ENCODE peak calls at places on chromosomes 13 and 19, in six cellular contexts. One of them, this sample, is unnamed.

GRCh38 chr13:37515226-37515625 is 83.3 kb downstream of the POSTN start:
- DNase-seq in ovary: no peak
- DNase-seq in body of pancreas: no peak
- DNase-seq in stomach: no peak
- DNase-seq in uterus: no peak
- DNase-seq in IMR-90: no peak
- DNase-seq in this sample: no peak

GRCh38 chr13:68081051-68081450 is 850.9 kb upstream of the PCDH9 start:
- DNase-seq in stomach: no peak
- DNase-seq in IMR-90: no peak
- DNase-seq in ovary: no peak
- DNase-seq in body of pancreas: no peak
- DNase-seq in uterus: no peak
- DNase-seq in this sample: no peak

GRCh38 chr13:40187324-40187795 is 479.1 kb downstream of the FOXO1 start:
- DNase-seq in stomach: no peak
- DNase-seq in uterus: no peak
- DNase-seq in ovary: no peak
- DNase-seq in body of pancreas: no peak
- DNase-seq in IMR-90: no peak
- DNase-seq in this sample: no peak

GRCh38 chr13:32538234-32538620 is 368 bp downstream of the N4BP2L2 start:
- DNase-seq in stomach: peak
- DNase-seq in IMR-90: peak
- DNase-seq in body of pancreas: peak
- DNase-seq in uterus: no peak
- DNase-seq in ovary: no peak
- DNase-seq in this sample: peak

GRCh38 chr13:66714795-66715194 is 515.3 kb downstream of the PCDH9 start:
- DNase-seq in uterus: no peak
- DNase-seq in stomach: no peak
- DNase-seq in body of pancreas: no peak
- DNase-seq in ovary: no peak
- DNase-seq in IMR-90: no peak
- DNase-seq in this sample: no peak

GRCh38 chr19:15291666-15292065 is 40.7 kb downstream of the BRD4 start:
- DNase-seq in IMR-90: peak
- DNase-seq in stomach: no peak
- DNase-seq in uterus: no peak
- DNase-seq in ovary: no peak
- DNase-seq in body of pancreas: no peak
- DNase-seq in this sample: no peak

GRCh38 chr13:20691616-20692015 is 11.9 kb upstream of the IL17D start:
- DNase-seq in ovary: no peak
- DNase-seq in stomach: no peak
- DNase-seq in IMR-90: no peak
- DNase-seq in uterus: no peak
- DNase-seq in body of pancreas: no peak
- DNase-seq in this sample: no peak

GRCh38 chr19:7575426-7576040 is 20.1 kb upstream of the CAMSAP3 start:
- DNase-seq in stomach: no peak
- DNase-seq in ovary: no peak
- DNase-seq in IMR-90: no peak
- DNase-seq in body of pancreas: no peak
- DNase-seq in uterus: no peak
- DNase-seq in this sample: no peak

GRCh38 chr13:111298214-111298975 is 22.0 kb upstream of the TEX29 start:
- DNase-seq in stomach: no peak
- DNase-seq in uterus: no peak
- DNase-seq in IMR-90: no peak
- DNase-seq in body of pancreas: no peak
- DNase-seq in ovary: no peak
- DNase-seq in this sample: no peak

GRCh38 chr19:49869009-49869483 is 1.7 kb upstream of the PNKP start:
- DNase-seq in uterus: no peak
- DNase-seq in stomach: no peak
- DNase-seq in ovary: no peak
- DNase-seq in IMR-90: no peak
- DNase-seq in body of pancreas: no peak
- DNase-seq in this sample: no peak

GRCh38 chr13:34040863-34041262 is 222.9 kb downstream of the RFC3 start:
- DNase-seq in IMR-90: no peak
- DNase-seq in stomach: no peak
- DNase-seq in body of pancreas: no peak
- DNase-seq in uterus: no peak
- DNase-seq in ovary: no peak
- DNase-seq in this sample: no peak

GRCh38 chr13:91618315-91618714 is 219.9 kb downstream of the GPC5 start:
- DNase-seq in body of pancreas: no peak
- DNase-seq in uterus: no peak
- DNase-seq in ovary: no peak
- DNase-seq in stomach: no peak
- DNase-seq in IMR-90: no peak
- DNase-seq in this sample: no peak
- TF ChIP-seq POLR2A in body of pancreas: no peak
- TF ChIP-seq POLR2A in uterus: no peak
- TF ChIP-seq POLR2A in ovary: no peak
- TF ChIP-seq POLR2A in stomach: no peak
- TF ChIP-seq POLR2A in IMR-90: no peak
- TF ChIP-seq POLR2A in this sample: no peak

GRCh38 chr19:12779162-12779993 is 4.0 kb upstream of the HOOK2 start:
- DNase-seq in body of pancreas: peak
- DNase-seq in ovary: peak
- DNase-seq in uterus: peak
- DNase-seq in stomach: no peak
- DNase-seq in IMR-90: peak
- DNase-seq in this sample: peak
- TF ChIP-seq CTCF in body of pancreas: no peak
- TF ChIP-seq CTCF in ovary: no peak
- TF ChIP-seq CTCF in uterus: no peak
- TF ChIP-seq CTCF in stomach: no peak
- TF ChIP-seq CTCF in IMR-90: no peak
- TF ChIP-seq CTCF in this sample: no peak

DNA sequence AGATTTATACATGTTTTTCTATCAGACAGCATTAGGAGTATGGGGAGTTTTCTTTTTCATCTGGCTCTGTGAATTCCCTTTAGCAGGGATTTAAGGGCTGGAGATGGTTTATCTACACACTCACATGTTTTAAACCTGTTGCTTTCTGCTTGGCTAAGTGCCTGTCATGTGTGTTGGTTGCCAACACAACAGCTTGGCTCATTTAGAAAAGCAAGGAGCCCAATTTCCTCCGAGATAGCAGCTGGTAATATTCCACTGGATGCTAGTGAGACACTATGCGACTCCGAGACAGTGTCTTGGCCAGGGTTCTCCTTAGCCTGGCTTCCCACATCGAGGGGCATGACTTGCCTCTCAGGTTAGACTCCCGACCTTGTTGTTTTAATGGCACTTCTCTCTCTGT is 83.3 kb downstream of the KLF5 start:
- DNase-seq in uterus: no peak
- DNase-seq in IMR-90: no peak
- DNase-seq in stomach: peak
- DNase-seq in body of pancreas: peak
- DNase-seq in ovary: no peak
- DNase-seq in this sample: no peak
- TF ChIP-seq POLR2A in uterus: no peak
- TF ChIP-seq POLR2A in IMR-90: no peak
- TF ChIP-seq POLR2A in stomach: no peak
- TF ChIP-seq POLR2A in body of pancreas: no peak
- TF ChIP-seq POLR2A in ovary: no peak
- TF ChIP-seq POLR2A in this sample: no peak

DNA sequence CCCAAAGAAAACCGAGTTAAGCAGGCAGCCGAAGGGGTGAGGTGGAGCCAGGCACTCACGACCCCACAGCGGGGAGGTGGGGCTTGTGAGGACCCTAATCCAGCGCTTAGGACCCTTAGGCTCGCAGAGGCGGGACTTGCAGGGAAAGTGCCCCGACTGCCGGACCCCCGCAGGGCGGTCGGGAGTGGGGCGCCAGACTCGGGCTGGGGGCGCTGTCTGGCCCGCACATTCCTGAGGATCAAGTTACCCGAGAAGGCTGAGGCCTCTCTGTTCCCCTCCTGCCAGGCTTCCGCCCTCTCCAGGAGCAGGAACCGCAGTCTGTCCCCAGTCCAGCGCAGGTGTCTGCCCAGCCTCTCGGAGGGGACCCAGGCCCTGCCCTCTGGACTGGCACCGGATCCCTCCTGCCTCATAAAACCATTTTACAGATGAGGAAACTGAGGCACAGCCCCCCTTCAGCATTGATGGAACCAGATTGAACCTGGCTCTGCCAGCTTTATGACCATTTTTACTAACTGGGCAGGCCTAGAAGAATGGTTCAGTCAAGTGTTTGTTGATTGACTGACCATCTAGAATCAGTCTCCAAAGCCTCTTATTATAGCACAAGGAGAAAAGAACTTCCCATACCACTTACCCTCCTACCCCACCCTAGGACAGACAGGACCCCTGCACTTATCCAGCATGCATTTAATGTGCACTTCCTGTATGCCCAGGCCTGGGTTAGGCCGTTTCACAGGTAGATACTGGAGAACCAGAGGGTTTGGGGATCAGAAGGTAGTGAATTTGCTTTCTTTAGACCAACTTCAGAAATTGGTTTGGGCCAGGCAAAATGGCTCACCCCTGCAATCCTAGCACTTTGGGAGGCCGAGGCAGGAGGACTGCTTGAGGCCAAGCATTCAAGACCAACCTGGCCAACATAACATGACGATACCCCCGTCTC is 6.7 kb upstream of the JUND start:
- DNase-seq in IMR-90: no peak
- DNase-seq in uterus: no peak
- DNase-seq in body of pancreas: no peak
- DNase-seq in ovary: peak
- DNase-seq in stomach: no peak
- DNase-seq in this sample: no peak
- TF ChIP-seq CTCF in IMR-90: no peak
- TF ChIP-seq CTCF in uterus: no peak
- TF ChIP-seq CTCF in body of pancreas: no peak
- TF ChIP-seq CTCF in ovary: no peak
- TF ChIP-seq CTCF in stomach: no peak
- TF ChIP-seq CTCF in this sample: no peak

GRCh38 chr19:2249880-2250764 is 999 bp downstream of the AMH start:
- DNase-seq in stomach: no peak
- DNase-seq in ovary: no peak
- DNase-seq in body of pancreas: no peak
- DNase-seq in uterus: no peak
- DNase-seq in IMR-90: no peak
- DNase-seq in this sample: no peak

GRCh38 chr19:2250765-2251576 is 1.8 kb downstream of the AMH start:
- DNase-seq in IMR-90: no peak
- DNase-seq in stomach: no peak
- DNase-seq in uterus: no peak
- DNase-seq in ovary: no peak
- DNase-seq in body of pancreas: no peak
- DNase-seq in this sample: no peak

GRCh38 chr19:2248136-2249009 is 750 bp upstream of the AMH start:
- DNase-seq in uterus: no peak
- DNase-seq in IMR-90: no peak
- DNase-seq in stomach: no peak
- DNase-seq in ovary: no peak
- DNase-seq in body of pancreas: no peak
- DNase-seq in this sample: no peak

GRCh38 chr19:2247433-2248101 is 1.6 kb upstream of the AMH start:
- DNase-seq in uterus: no peak
- DNase-seq in ovary: no peak
- DNase-seq in IMR-90: no peak
- DNase-seq in stomach: no peak
- DNase-seq in body of pancreas: no peak
- DNase-seq in this sample: no peak

DNA sequence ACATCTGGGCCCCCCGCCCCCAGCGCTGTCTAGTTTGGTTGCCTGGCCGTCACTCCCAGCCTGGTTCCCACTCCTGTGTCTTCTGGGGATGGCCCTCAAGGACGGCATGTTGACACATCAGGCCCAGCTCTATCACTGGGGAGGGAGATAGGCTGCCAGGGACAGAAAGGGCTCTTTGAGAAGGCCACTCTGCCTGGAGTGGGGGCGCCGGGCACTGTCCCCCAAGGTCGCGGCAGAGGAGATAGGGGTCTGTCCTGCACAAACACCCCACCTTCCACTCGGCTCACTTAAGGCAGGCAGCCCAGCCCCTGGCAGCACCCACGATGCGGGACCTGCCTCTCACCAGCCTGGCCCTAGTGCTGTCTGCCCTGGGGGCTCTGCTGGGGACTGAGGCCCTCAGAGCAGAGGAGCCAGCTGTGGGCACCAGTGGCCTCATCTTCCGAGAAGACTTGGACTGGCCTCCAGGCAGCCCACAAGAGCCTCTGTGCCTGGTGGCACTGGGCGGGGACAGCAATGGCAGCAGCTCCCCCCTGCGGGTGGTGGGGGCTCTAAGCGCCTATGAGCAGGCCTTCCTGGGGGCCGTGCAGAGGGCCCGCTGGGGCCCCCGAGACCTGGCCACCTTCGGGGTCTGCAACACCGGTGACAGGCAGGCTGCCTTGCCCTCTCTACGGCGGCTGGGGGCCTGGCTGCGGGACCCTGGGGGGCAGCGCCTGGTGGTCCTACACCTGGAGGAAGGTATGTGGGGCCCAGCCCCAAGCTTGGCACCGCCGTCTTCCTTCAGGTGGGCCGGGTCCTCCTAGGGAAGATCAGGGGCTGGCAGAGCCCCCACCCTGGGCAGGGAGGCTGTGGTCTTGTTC is at the start of gene AMH:
- DNase-seq in ovary: no peak
- DNase-seq in body of pancreas: no peak
- DNase-seq in uterus: no peak
- DNase-seq in stomach: no peak
- DNase-seq in IMR-90: no peak
- DNase-seq in this sample: no peak
- TF ChIP-seq POLR2A in ovary: no peak
- TF ChIP-seq POLR2A in body of pancreas: no peak
- TF ChIP-seq POLR2A in uterus: no peak
- TF ChIP-seq POLR2A in stomach: no peak
- TF ChIP-seq POLR2A in IMR-90: no peak
- TF ChIP-seq POLR2A in this sample: no peak

This sample was measured in right lobe of liver.